ENCODE peak calls at places on chromosomes 7 and 10, in seven cellular contexts. Z is adrenal gland, P is tibial artery, Q is upper lobe of right lung, I is fibroblast of lung, V is MM.1S, F is prostate gland. O is an unnamed sample.
A peak's percentile ranks its signal among the peaks of the same experiment; 100 is the strongest.

GRCh38 chr7:127891144-127891543 is 140.1 kb downstream of the LRRC4 start:
- DNase-seq in V (no peak), P (no peak), Q (no peak), F (no peak), I (no peak), Z (no peak), O (no peak)

GRCh38 chr10:3852147-3852904 is 67.3 kb upstream of the KLF6 start:
- DNase-seq in F (peak; percentile 97), I (peak; percentile 99), Z (peak; percentile 83), V (no peak), P (peak; percentile 90), Q (peak; percentile 83), O (no peak)

GRCh38 chr10:69217119-69217754 is 2.9 kb upstream of the HKDC1 start:
- DNase-seq in F (no peak), I (peak; percentile 86), Q (no peak), P (no peak), Z (no peak), V (no peak), O (no peak)

GRCh38 chr7:81299272-81299671 is 380.4 kb upstream of the SEMA3C start:
- DNase-seq in V (no peak), P (no peak), I (peak; percentile 96), Z (no peak), F (no peak), Q (no peak), O (no peak)

GRCh38 chr10:24331457-24331856 is 122.5 kb downstream of the KIAA1217 start:
- DNase-seq in P (no peak), I (peak; percentile 55), Z (peak; percentile 72), F (peak; percentile 91), Q (no peak), V (no peak), O (peak; percentile 20)

GRCh38 chr10:27157150-27157549 is 2.0 kb downstream of the MASTL start:
- DNase-seq in I (no peak), F (no peak), Z (no peak), Q (no peak), V (no peak), P (no peak), O (no peak)

GRCh38 chr10:101346177-101346576 is 7.8 kb upstream of the BTRC start:
- DNase-seq in V (no peak), I (no peak), Q (no peak), Z (no peak), P (no peak), F (no peak), O (no peak)

GRCh38 chr10:107984149-107984548 is 819.6 kb upstream of the SORCS1 start:
- DNase-seq in V (no peak), Q (no peak), F (no peak), I (no peak), P (no peak), Z (no peak), O (no peak)

GRCh38 chr7:134562136-134562535 is 13.2 kb downstream of the AKR1B15 start:
- DNase-seq in F (no peak), Z (peak; percentile 7), P (no peak), I (peak; percentile 61), V (no peak), Q (no peak), O (no peak)

GRCh38 chr10:33125522-33125921 is 167.5 kb upstream of the ITGB1 start:
- DNase-seq in I (no peak), F (no peak), Q (no peak), V (no peak), Z (no peak), P (no peak), O (no peak)

GRCh38 chr7:3712841-3713240 is 411.8 kb downstream of the SDK1 start:
- DNase-seq in Z (no peak), Q (no peak), I (no peak), F (no peak), V (no peak), P (no peak), O (no peak)

GRCh38 chr10:130022501-130023299 is 58.6 kb upstream of the EBF3 start:
- DNase-seq in P (peak; percentile 37), V (no peak), I (peak; percentile 21), Z (no peak), F (no peak), Q (peak; percentile 51), O (no peak)
- TF ChIP-seq CTCF in P (no peak), V (no peak), I (no peak), Z (no peak), F (no peak), Q (no peak), O (no peak)

DNA sequence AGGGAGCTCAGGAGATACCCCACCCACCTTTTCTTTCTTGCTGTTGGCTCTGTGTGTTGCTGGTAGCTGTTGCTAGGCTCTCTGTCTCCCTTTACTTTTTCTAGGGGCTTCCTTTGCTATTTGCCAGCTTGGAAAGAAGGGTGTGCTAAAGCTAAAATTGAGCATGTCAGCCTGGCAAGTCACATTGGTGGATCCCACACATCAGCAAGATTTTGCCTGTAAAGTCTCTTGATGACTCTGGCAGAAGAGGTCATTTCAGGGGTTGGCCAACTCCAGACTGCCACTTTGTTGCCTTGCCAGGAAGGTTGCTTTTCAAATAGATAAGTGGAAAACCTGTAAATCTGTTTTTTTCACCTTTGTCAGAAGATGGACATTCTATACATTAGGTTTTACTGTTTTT is 9.9 kb downstream of the CCNY start:
- DNase-seq in Q (no peak), F (no peak), Z (peak; percentile 13), V (no peak), P (no peak), I (no peak), O (no peak)
- H3K4me1 ChIP-seq in Q (peaks cover 38% of the 10 kb centered on the region), F (no peaks in the 10 kb centered on the region), Z (peaks cover 37% of the 10 kb centered on the region), V (peaks cover 11% of the 10 kb centered on the region), P (peaks cover 6% of the 10 kb centered on the region), I (no peaks in the 10 kb centered on the region), O (peaks cover 70% of the 10 kb centered on the region)

GRCh38 chr7:33903770-33904679 is 1.3 kb upstream of the BMPER start:
- DNase-seq in Q (peak; percentile 67), F (no peak), P (peak; percentile 65), V (peak; percentile 45), Z (peak; percentile 3), I (peak; percentile 42), O (peak; percentile 35)
- TF ChIP-seq CTCF in Q (no peak), F (no peak), P (no peak), V (no peak), Z (no peak), I (no peak), O (no peak)

GRCh38 chr10:48545462-48546145 is 59.3 kb downstream of the ARHGAP22 start:
- DNase-seq in V (no peak), I (no peak), Q (no peak), P (no peak), Z (no peak), F (no peak), O (no peak)

GRCh38 chr10:48547061-48547895 is 57.6 kb downstream of the ARHGAP22 start:
- DNase-seq in V (no peak), I (no peak), Q (no peak), P (no peak), Z (no peak), F (no peak), O (no peak)

GRCh38 chr10:48542471-48543210 is 62.2 kb downstream of the ARHGAP22 start:
- DNase-seq in Z (no peak), V (no peak), P (no peak), F (no peak), I (no peak), Q (no peak), O (no peak)

GRCh38 chr10:48541144-48541795 is 63.6 kb downstream of the ARHGAP22 start:
- DNase-seq in F (no peak), Q (no peak), P (no peak), V (no peak), I (no peak), Z (no peak), O (no peak)

GRCh38 chr10:48543445-48543844 is 61.4 kb downstream of the ARHGAP22 start:
- DNase-seq in F (no peak), I (no peak), V (no peak), Q (no peak), Z (no peak), P (no peak), O (no peak)
- H3K4me1 ChIP-seq in F (no peaks in the 10 kb centered on the region), I (no peaks in the 10 kb centered on the region), V (no peaks in the 10 kb centered on the region), Q (no peaks in the 10 kb centered on the region), Z (no peaks in the 10 kb centered on the region), P (no peaks in the 10 kb centered on the region), O (no peaks in the 10 kb centered on the region)

DNA sequence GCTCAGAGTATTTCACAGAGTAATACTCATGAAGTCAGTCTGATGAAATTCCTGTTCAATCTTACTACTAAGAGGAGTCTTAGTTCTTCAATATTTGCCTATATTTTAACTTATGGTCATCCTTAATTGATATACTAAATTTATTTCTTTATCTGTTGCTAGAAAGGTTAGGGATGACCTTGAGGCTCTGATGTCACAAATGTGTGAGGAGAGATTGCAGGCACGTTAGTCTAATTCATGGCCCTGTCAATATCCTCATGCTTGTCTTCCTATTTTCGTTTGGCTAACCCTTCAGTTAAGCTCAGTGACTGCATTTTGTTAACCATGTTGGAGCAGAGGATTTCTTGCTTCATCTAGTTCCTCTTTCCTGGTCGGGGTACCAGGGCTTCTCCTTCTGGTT is 704.7 kb upstream of the COBL start:
- DNase-seq in I (no peak), F (no peak), Q (no peak), Z (no peak), V (no peak), P (no peak), O (no peak)
- TF ChIP-seq CTCF in I (no peak), F (no peak), Q (no peak), Z (no peak), V (no peak), P (no peak), O (no peak)

GRCh38 chr7:1806354-1806753 is 136.3 kb downstream of the ELFN1 start:
- DNase-seq in Q (peak; percentile 43), Z (no peak), I (no peak), P (peak; percentile 4), F (no peak), V (no peak), O (no peak)
- H3K4me1 ChIP-seq in Q (no peaks in the 10 kb centered on the region), Z (no peaks in the 10 kb centered on the region), I (no peaks in the 10 kb centered on the region), P (peaks cover 2% of the 10 kb centered on the region), F (peaks cover 3% of the 10 kb centered on the region), V (no peaks in the 10 kb centered on the region), O (no peaks in the 10 kb centered on the region)